ENCODE peak calls at places on chromosomes 2 and 18, in seven cellular contexts. E is RWPE1, O is neuronal stem cell, L is dorsolateral prefrontal cortex, S is upper lobe of right lung, X is Peyer's patch, G is uterus. D is an unnamed sample.

GRCh38 chr18:11980148-11980554 is 1.2 kb upstream of the IMPA2 start:
- DNase-seq in E (peak; percentile 27), O (no peak), L (no peak), S (no peak), X (no peak), G (no peak), D (no peak)

GRCh38 chr2:105800036-105800755 is 55.5 kb downstream of the NCK2 start:
- DNase-seq in E (no peak), O (no peak), L (no peak), S (no peak), X (no peak), G (no peak), D (no peak)

GRCh38 chr18:63192171-63192884 is 127.2 kb downstream of the BCL2 start:
- DNase-seq in E (no peak), O (no peak), L (no peak), S (no peak), X (no peak), G (no peak), D (no peak)

GRCh38 chr18:34494359-34494696 is 215.8 kb upstream of the DTNA start:
- DNase-seq in E (no peak), O (no peak), L (peak; percentile 43), S (no peak), X (no peak), G (no peak), D (no peak)

GRCh38 chr2:96737831-96738230 is 2.0 kb downstream of the LMAN2L start:
- DNase-seq in E (no peak), O (no peak), L (no peak), S (no peak), X (no peak), G (no peak), D (no peak)

GRCh38 chr2:229733606-229734205 is 19.4 kb upstream of the DNER start:
- DNase-seq in E (no peak), O (no peak), L (no peak), S (no peak), X (no peak), G (no peak), D (no peak)

GRCh38 chr18:13273800-13274199 is 55.2 kb downstream of the LDLRAD4 start:
- DNase-seq in E (no peak), O (no peak), L (no peak), S (peak; percentile 40), X (no peak), G (no peak), D (no peak)

GRCh38 chr2:81087646-81088045 is 783.1 kb upstream of the LRRTM1 start:
- DNase-seq in E (no peak), O (no peak), L (no peak), S (no peak), X (no peak), G (no peak), D (no peak)

GRCh38 chr18:13538630-13539029 is 187.7 kb downstream of the FAM210A start:
- DNase-seq in E (no peak), O (no peak), L (no peak), S (no peak), X (no peak), G (no peak), D (no peak)

GRCh38 chr2:197889041-197889440 is 84.6 kb downstream of the PLCL1 start:
- DNase-seq in E (peak; percentile 30), O (no peak), L (no peak), S (no peak), X (no peak), G (no peak), D (no peak)

GRCh38 chr2:234111523-234111922 is 61.0 kb downstream of the SPP2 start:
- DNase-seq in E (peak; percentile 97), O (no peak), L (no peak), S (no peak), X (no peak), G (no peak), D (no peak)

GRCh38 chr2:230913406-230913805 is 11.6 kb downstream of the GPR55 start:
- DNase-seq in E (no peak), O (no peak), L (peak; percentile 38), S (peak; percentile 38), X (peak; percentile 54), G (peak; percentile 29), D (no peak)

GRCh38 chr18:45384137-45384998 is 230.9 kb upstream of the SLC14A2 start:
- DNase-seq in E (peak; percentile 59), O (peak; percentile 70), L (peak; percentile 52), S (no peak), X (peak; percentile 60), G (peak; percentile 68), D (no peak)

GRCh38 chr2:162795312-162795711 is 43.3 kb downstream of the KCNH7 start:
- DNase-seq in E (no peak), O (peak; percentile 3), L (no peak), S (no peak), X (no peak), G (no peak), D (no peak)

GRCh38 chr2:28721601-28722191 is 29.9 kb upstream of the PPP1CB start:
- DNase-seq in E (no peak), O (no peak), L (no peak), S (no peak), X (no peak), G (no peak), D (no peak)

GRCh38 chr2:219713110-219713509 is 85.7 kb downstream of the SLC4A3 start:
- DNase-seq in E (no peak), O (no peak), L (no peak), S (no peak), X (no peak), G (no peak), D (no peak)

GRCh38 chr2:64288321-64288931 is 144.2 kb upstream of the PELI1 start:
- DNase-seq in E (no peak), O (no peak), L (no peak), S (no peak), X (no peak), G (peak; percentile 51), D (no peak)

DNA sequence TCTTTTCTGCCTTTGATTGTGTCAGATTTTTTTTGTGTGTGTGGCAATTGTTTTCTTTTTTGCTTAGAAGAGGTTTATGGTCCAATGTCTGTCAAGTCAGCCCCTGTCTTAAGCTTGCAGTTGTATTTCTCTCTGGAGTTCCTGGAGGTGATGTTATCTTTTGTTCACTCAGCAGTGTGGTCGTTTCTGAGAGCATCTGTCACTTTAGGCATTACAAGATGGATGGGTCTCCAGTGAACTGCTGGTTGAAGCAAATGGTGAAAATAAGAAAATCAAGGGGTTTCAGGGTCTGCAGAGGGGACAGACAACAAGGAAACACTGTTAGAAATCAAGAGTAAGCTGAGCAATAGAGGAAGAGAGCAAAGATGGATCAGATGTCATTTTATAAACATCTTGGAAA is 121.4 kb downstream of the GREB1L start:
- DNase-seq in E (no peak), O (no peak), L (no peak), S (no peak), X (no peak), G (no peak), D (no peak)
- H3K27ac ChIP-seq in E (no peak overlapping the region), O (peak overlapping the region; percentile 38), L (no peak overlapping the region), S (no peak overlapping the region), X (no peak overlapping the region), G (no peak overlapping the region), D (no peak overlapping the region)

DNA sequence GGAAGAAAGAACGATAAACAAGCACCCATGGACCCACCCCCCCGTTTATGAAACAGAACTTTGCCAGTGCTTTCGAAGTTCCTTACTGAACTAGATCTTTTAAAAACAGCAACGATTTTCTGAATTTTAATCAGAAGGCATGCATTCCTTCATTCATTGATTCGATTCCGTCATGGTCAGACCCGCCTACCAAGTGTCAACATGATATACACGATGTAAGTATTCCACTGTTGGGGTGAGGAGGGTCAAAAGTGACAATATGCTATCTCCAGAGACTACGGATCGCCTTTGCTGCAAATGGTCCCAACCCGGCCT is 316 bp upstream of the FMNL2 start:
- DNase-seq in E (no peak), O (no peak), L (no peak), S (no peak), X (no peak), G (no peak), D (no peak)
- H3K27ac ChIP-seq in E (peak overlapping the region; percentile 95), O (no peak overlapping the region), L (peak overlapping the region; percentile 98), S (peak overlapping the region; percentile 72), X (peak overlapping the region; percentile 68), G (peak overlapping the region; percentile 86), D (peak overlapping the region; percentile 89)

GRCh38 chr2:237280235-237280634 is 133.7 kb downstream of the COL6A3 start:
- DNase-seq in E (peak; percentile 33), O (no peak), L (no peak), S (no peak), X (no peak), G (no peak), D (no peak)

GRCh38 chr2:237282568-237283128 is 131.3 kb downstream of the COL6A3 start:
- DNase-seq in E (no peak), O (no peak), L (no peak), S (no peak), X (no peak), G (no peak), D (no peak)

GRCh38 chr2:237281900-237282306 is 132.1 kb downstream of the COL6A3 start:
- DNase-seq in E (no peak), O (no peak), L (no peak), S (no peak), X (no peak), G (no peak), D (no peak)

GRCh38 chr2:237279012-237279768 is 134.8 kb downstream of the COL6A3 start:
- DNase-seq in E (no peak), O (no peak), L (no peak), S (no peak), X (no peak), G (no peak), D (no peak)

GRCh38 chr2:237280937-237281336 is 133.0 kb downstream of the COL6A3 start:
- DNase-seq in E (no peak), O (no peak), L (no peak), S (no peak), X (no peak), G (no peak), D (no peak)
- H3K27ac ChIP-seq in E (no peak overlapping the region), O (no peak overlapping the region), L (no peak overlapping the region), S (no peak overlapping the region), X (peak overlapping the region; percentile 55), G (peak overlapping the region; percentile 90), D (no peak overlapping the region)

DNA sequence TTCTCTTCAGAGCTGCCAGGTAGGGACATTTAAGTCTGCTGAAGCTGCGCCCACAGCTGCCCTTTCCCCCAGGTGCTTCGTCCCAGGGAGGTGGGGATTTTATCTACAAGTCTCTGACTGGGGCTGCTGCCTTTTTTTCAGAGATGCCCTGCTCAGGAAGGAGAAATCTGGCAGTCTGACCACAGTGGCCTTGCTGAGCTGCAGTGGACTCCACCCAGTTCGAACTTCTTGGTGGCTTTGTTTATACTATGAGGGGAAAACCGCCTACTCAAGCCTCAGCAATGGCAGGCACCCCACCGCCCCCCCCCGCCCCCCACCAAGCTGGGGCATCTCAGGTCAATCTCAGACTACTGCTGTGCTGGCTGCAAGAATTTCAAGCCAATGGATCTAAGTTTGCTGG is 458.1 kb upstream of the RAB12 start:
- DNase-seq in E (no peak), O (no peak), L (no peak), S (no peak), X (no peak), G (no peak), D (no peak)
- H3K27ac ChIP-seq in E (no peak overlapping the region), O (no peak overlapping the region), L (no peak overlapping the region), S (no peak overlapping the region), X (no peak overlapping the region), G (no peak overlapping the region), D (no peak overlapping the region)

D was measured in thoracic aorta.